ENCODE peak calls at places on chromosomes 4 and X, in six cellular contexts. O is mucosa of gallbladder, S is cerebellum, B is Kasumi-1, H is AG09309, J is NCI-H460. I is an unnamed sample.
A peak's percentile ranks its signal among the peaks of the same experiment; 100 is the strongest.

GRCh38 chr4:139956436-139957107 is 197.4 kb downstream of the MAML3 start:
- DNase-seq in O (no peak), S (peak; percentile 41), B (no peak), H (no peak), J (no peak), I (no peak)

GRCh38 chrX:23383411-23383810 is 48.8 kb downstream of the PTCHD1 start:
- DNase-seq in O (no peak), S (no peak), B (no peak), H (no peak), J (no peak), I (no peak)

GRCh38 chr4:6908397-6909112 is 1.1 kb upstream of the TBC1D14 start:
- DNase-seq in O (no peak), S (no peak), B (no peak), H (no peak), J (no peak), I (no peak)

GRCh38 chr4:30866907-30867306 is 146.7 kb downstream of the PCDH7 start:
- DNase-seq in O (no peak), S (no peak), B (no peak), H (no peak), J (no peak), I (no peak)

GRCh38 chrX:30309139-30309571 is at the start of gene NR0B1:
- DNase-seq in O (no peak), S (no peak), B (no peak), H (no peak), J (peak; percentile 71), I (no peak)

GRCh38 chr4:150867148-150867547 is 147.9 kb downstream of the LRBA start:
- DNase-seq in O (peak; percentile 38), S (peak; percentile 71), B (peak; percentile 85), H (peak; percentile 56), J (peak; percentile 78), I (no peak)

GRCh38 chr4:48706741-48707140 is 73.3 kb downstream of the FRYL start:
- DNase-seq in O (no peak), S (no peak), B (no peak), H (no peak), J (no peak), I (no peak)

GRCh38 chr4:92234393-92235176 is 69.2 kb upstream of the GRID2 start:
- DNase-seq in O (no peak), S (no peak), B (no peak), H (peak; percentile 5), J (peak; percentile 43), I (no peak)

GRCh38 chrX:40096395-40097091 is 1.2 kb downstream of the BCOR start:
- DNase-seq in O (peak; percentile 37), S (no peak), B (no peak), H (no peak), J (no peak), I (peak; percentile 79)

GRCh38 chr4:581181-581580 is 5.1 kb upstream of the TMEM271 start:
- DNase-seq in O (no peak), S (no peak), B (no peak), H (no peak), J (no peak), I (no peak)

GRCh38 chr4:63693321-63693720 is 715.9 kb downstream of the TECRL start:
- DNase-seq in O (no peak), S (no peak), B (no peak), H (no peak), J (no peak), I (no peak)

GRCh38 chrX:39854772-39855747 is 242.7 kb downstream of the BCOR start:
- DNase-seq in O (peak; percentile 24), S (no peak), B (peak; percentile 92), H (no peak), J (no peak), I (no peak)

GRCh38 chr4:134691915-134692314 is 490.3 kb upstream of the PABPC4L start:
- DNase-seq in O (no peak), S (no peak), B (no peak), H (no peak), J (no peak), I (no peak)

GRCh38 chr4:57945298-57945697 is 835.1 kb upstream of the IGFBP7 start:
- DNase-seq in O (no peak), S (no peak), B (no peak), H (no peak), J (no peak), I (no peak)

GRCh38 chrX:130025256-130025655 is 42.8 kb downstream of the BCORL1 start:
- DNase-seq in O (no peak), S (no peak), B (peak; percentile 0), H (no peak), J (no peak), I (no peak)

GRCh38 chrX:63958134-63958865 is 173.3 kb upstream of the ARHGEF9 start:
- DNase-seq in O (no peak), S (no peak), B (no peak), H (no peak), J (no peak), I (no peak)

GRCh38 chr4:155684892-155685550 is 18.4 kb downstream of the GUCY1A1 start:
- DNase-seq in O (no peak), S (no peak), B (no peak), H (no peak), J (no peak), I (no peak)

GRCh38 chr4:109648266-109648996 is 54.8 kb downstream of the CASP6 start:
- DNase-seq in O (no peak), S (no peak), B (peak; percentile 6), H (no peak), J (no peak), I (no peak)

GRCh38 chr4:110119347-110119746 is 79.1 kb downstream of the ELOVL6 start:
- DNase-seq in O (peak; percentile 53), S (no peak), B (no peak), H (no peak), J (no peak), I (peak; percentile 71)

GRCh38 chr4:147029296-147029695 is 83.6 kb upstream of the TTC29 start:
- DNase-seq in O (no peak), S (no peak), B (no peak), H (no peak), J (no peak), I (no peak)

GRCh38 chrX:28639502-28639901 is 52.3 kb downstream of the IL1RAPL1 start:
- DNase-seq in O (no peak), S (no peak), B (no peak), H (no peak), J (no peak), I (no peak)

GRCh38 chr4:22070256-22070655 is 121.7 kb upstream of the KCNIP4 start:
- DNase-seq in O (no peak), S (peak; percentile 69), B (no peak), H (no peak), J (no peak), I (no peak)

GRCh38 chr4:138632856-138633255 is 382.7 kb upstream of the NOCT start:
- DNase-seq in O (no peak), S (no peak), B (no peak), H (no peak), J (no peak), I (no peak)